ENCODE peak calls at places on chromosomes 16 and 17, in four cellular contexts. U is GM12878, P is HepG2, N is H1. B is an unnamed sample.
A peak's percentile ranks its signal among the peaks of the same experiment; 100 is the strongest.

GRCh38 chr16:53091508-53092211 is 36.9 kb downstream of the CHD9 start:
- DNase-seq in N (no peak), U (peak; percentile 72), P (no peak), B (peak; percentile 91)

GRCh38 chr17:76772842-76773521 is 35.1 kb downstream of the MFSD11 start:
- DNase-seq in N (no peak), P (peak; percentile 59), U (no peak), B (no peak)

GRCh38 chr17:56171186-56171959 is 18.1 kb downstream of the ANKFN1 start:
- DNase-seq in N (no peak), U (no peak), P (no peak), B (no peak)

GRCh38 chr17:68197997-68198930 is 49.6 kb upstream of the AMZ2 start:
- DNase-seq in U (no peak), N (no peak), P (no peak), B (no peak)

GRCh38 chr16:27355610-27356009 is 41.8 kb downstream of the IL4R start:
- DNase-seq in U (no peak), P (peak; percentile 51), N (peak; percentile 41), B (peak; percentile 43)

GRCh38 chr16:10613771-10614485 is 33.5 kb upstream of the EMP2 start:
- DNase-seq in P (no peak), N (no peak), U (no peak), B (no peak)

GRCh38 chr17:40284085-40284713 is 3.5 kb upstream of the CDC6 start:
- DNase-seq in P (no peak), U (no peak), N (no peak), B (no peak)

GRCh38 chr16:54346046-54346445 is 59.5 kb upstream of the IRX3 start:
- DNase-seq in P (no peak), N (no peak), U (no peak), B (no peak)

GRCh38 chr17:40540448-40540847 is 24.8 kb downstream of the CCR7 start:
- DNase-seq in N (no peak), U (no peak), P (no peak), B (no peak)

GRCh38 chr16:23508589-23509440 is 1.5 kb downstream of the GGA2 start:
- DNase-seq in P (no peak), U (no peak), N (no peak), B (peak; percentile 27)

GRCh38 chr16:11094075-11094593 is 149.8 kb downstream of the CLEC16A start:
- DNase-seq in U (peak; percentile 53), P (no peak), N (no peak), B (no peak)

GRCh38 chr17:40086150-40087044 is 14.0 kb downstream of the NR1D1 start:
- DNase-seq in P (peak; percentile 52), N (no peak), U (no peak), B (no peak)

GRCh38 chr17:59492091-59492451 is 73.3 kb upstream of the DHX40 start:
- DNase-seq in U (no peak), N (no peak), P (no peak), B (no peak)

GRCh38 chr17:1228752-1229353 is 41.4 kb upstream of the BHLHA9 start:
- DNase-seq in N (no peak), P (no peak), U (no peak), B (no peak)

GRCh38 chr17:64399071-64399766 is 8.6 kb upstream of the PECAM1 start:
- DNase-seq in U (no peak), N (no peak), P (no peak), B (no peak)

GRCh38 chr17:62321451-62321850 is 58.9 kb upstream of the EFCAB3 start:
- DNase-seq in U (no peak), P (no peak), N (no peak), B (no peak)

GRCh38 chr17:5468075-5468473 is 708 bp downstream of the DHX33 start:
- DNase-seq in P (no peak), U (no peak), N (no peak), B (no peak)

GRCh38 chr17:36742267-36743000 is 141.1 kb downstream of the MRM1 start:
- DNase-seq in U (no peak), N (no peak), P (no peak), B (no peak)

GRCh38 chr16:8848939-8849391 is 19.8 kb downstream of the CARHSP1 start:
- DNase-seq in N (no peak), U (no peak), P (no peak), B (no peak)

GRCh38 chr16:89779231-89779912 is 37.1 kb downstream of the FANCA start:
- DNase-seq in N (no peak), P (no peak), U (no peak), B (no peak)

GRCh38 chr17:79651266-79651665 is 40.4 kb upstream of the RBFOX3 start:
- DNase-seq in U (no peak), N (no peak), P (no peak), B (no peak)

GRCh38 chr17:50272711-50273653 is 1.3 kb upstream of the TMEM92 start:
- DNase-seq in U (no peak), P (no peak), N (no peak), B (no peak)

GRCh38 chr16:85521737-85522042 is 91.4 kb upstream of the GSE1 start:
- DNase-seq in U (no peak), N (no peak), P (no peak), B (no peak)

GRCh38 chr16:85522517-85522841 is 90.6 kb upstream of the GSE1 start:
- DNase-seq in P (no peak), U (no peak), N (no peak), B (no peak)

GRCh38 chr16:85523602-85524364 is 89.3 kb upstream of the GSE1 start:
- DNase-seq in N (peak; percentile 23), U (no peak), P (peak; percentile 82), B (peak; percentile 39)

GRCh38 chr16:85524365-85524629 is 88.8 kb upstream of the GSE1 start:
- DNase-seq in P (peak; percentile 39), N (no peak), U (no peak), B (no peak)

GRCh38 chr16:85522842-85523601 is 90.1 kb upstream of the GSE1 start:
- DNase-seq in U (no peak), N (no peak), P (no peak), B (no peak)
- TF ChIP-seq SUZ12 in U (no peak), N (no peak), P (no peak), B (no peak)

DNA sequence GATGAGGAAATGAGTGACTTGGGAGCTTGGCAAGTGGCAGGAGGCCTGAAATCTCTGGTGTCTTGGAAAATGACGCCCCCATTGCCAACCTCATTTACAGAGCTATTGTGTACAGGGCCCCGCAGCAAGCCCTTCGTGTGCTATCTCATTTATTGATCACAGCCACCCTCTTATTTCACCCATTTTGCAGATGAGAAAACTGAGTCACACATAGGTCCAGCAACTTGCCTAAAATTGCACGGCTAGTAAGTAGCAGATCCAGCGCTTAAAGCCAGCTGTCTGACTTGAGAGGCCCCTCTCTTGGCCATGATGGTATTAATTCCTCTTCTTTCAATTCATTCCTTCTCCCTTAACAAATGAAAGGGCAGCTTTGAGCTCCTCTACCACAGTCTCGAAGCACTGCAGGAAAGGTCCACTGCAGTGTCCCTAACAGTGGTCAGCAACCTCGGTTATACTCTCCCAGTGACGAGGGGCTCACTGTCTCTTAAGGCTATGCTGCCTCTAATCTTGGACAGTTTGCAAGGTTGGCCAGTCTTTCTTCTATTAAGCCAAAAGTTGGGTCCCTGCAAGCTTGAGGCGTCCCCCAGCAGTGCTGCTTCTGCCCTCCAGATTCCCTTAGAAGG is 162.2 kb downstream of the COPRS start:
- DNase-seq in N (no peak), P (no peak), U (no peak), B (no peak)
- H3K4me1 ChIP-seq in N (no peaks in the 10 kb centered on the region), P (peaks cover 17% of the 10 kb centered on the region), U (no peaks in the 10 kb centered on the region), B (peaks cover 6% of the 10 kb centered on the region)

GRCh38 chr17:83196973-83197880 is 117.8 kb downstream of the METRNL start:
- DNase-seq in P (no peak), U (no peak), N (no peak), B (no peak)

GRCh38 chr17:83194189-83194565 is 114.8 kb downstream of the METRNL start:
- DNase-seq in P (no peak), U (no peak), N (no peak), B (no peak)

GRCh38 chr17:83195330-83196087 is 116.1 kb downstream of the METRNL start:
- DNase-seq in U (no peak), P (no peak), N (no peak), B (no peak)

GRCh38 chr17:83194761-83195329 is 115.4 kb downstream of the METRNL start:
- DNase-seq in N (no peak), U (no peak), P (no peak), B (no peak)

DNA sequence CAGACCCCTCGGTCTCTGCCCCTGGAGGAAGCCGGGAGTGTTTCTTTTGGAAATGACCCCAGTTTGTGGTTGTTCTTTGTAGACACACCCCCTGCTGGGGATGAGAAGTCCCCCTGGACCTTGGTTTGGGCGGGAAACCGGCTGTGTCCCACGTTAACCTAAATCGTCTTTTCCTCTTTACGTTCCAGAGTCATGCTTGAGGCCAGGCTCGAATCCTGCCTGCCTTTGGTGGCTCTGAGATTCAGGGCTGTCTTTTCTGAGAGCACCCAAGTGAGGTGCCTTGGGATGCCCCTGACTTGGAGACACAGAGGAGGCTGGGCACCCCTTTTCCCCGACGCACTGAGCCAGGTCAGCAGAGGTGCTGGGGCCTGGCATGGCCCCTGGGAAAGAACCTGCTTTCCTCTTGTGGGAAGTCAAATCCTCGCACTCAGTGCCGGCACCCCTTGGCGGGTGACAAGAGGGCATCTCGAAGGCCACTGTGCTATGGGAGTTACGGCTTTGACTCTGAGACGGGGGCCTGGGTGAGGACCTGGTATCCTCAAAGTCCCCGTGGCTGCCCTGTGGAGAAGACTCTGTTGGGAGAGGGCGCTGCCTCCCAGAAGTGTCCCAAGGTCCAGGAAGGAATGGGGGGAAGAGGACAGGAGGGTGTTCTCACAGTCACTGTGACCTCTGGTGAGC is 116.8 kb downstream of the METRNL start:
- DNase-seq in U (no peak), P (no peak), N (no peak), B (no peak)
- TF ChIP-seq SUZ12 in U (no peak), P (no peak), N (no peak), B (no peak)

GRCh38 chr17:17186051-17186450 is 20.1 kb downstream of the PLD6 start:
- DNase-seq in U (no peak), P (no peak), N (no peak), B (no peak)

GRCh38 chr17:17183744-17184143 is 22.4 kb downstream of the PLD6 start:
- DNase-seq in N (no peak), U (no peak), P (no peak), B (no peak)

GRCh38 chr17:17189559-17189958 is 16.6 kb downstream of the PLD6 start:
- DNase-seq in P (no peak), U (no peak), N (no peak), B (no peak)

GRCh38 chr17:17188586-17188985 is 17.5 kb downstream of the PLD6 start:
- DNase-seq in P (no peak), U (no peak), N (no peak), B (no peak)

DNA sequence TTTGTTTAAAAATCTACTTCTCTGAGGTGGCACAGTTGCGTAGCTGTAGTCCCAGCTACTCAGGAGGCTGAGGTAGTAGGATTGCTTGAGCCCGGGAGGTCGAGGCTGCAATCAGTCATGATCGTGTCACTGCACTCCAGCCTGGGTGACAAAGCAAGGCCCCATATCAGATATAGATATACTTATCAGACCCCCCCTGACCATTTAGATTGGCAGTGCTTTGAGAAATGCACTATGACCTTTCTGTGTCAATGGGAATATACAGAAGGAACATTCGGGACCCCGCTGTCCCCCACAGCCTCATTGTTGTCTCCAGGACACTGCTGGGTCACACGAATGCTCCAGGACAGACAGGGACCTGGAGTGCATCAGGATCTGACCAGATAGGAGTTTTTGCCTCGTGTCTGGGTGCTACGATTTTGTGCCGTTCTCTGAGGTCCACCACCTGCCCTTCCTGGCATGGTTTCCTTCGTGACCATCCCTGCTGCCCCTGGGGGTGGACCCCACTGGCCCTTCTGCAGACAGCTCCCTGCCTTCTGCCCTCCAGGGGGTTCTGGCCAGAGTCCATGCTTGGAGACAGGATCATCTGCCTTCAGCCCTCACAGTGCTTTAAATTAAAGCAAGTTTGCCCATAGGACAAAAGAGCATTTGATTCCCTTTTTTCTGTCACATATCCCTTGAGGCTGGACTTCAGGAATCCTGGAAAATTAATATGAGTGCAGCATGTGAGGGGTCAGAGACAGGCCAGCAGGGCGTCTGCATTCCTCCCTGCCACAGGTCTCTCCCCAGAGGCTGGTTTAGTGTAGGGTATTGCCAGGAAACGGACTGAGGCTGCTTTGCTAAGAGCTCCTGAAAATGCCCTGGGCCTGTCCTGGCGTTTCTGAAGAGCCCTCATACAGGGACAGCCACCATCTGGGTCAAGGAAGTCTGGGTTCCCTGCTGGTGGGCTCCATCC is 19.3 kb downstream of the PLD6 start:
- DNase-seq in P (no peak), N (no peak), U (no peak), B (no peak)
- H3K4me1 ChIP-seq in P (peaks cover 28% of the 10 kb centered on the region), N (peaks cover 2% of the 10 kb centered on the region), U (peaks cover 20% of the 10 kb centered on the region), B (peaks cover 4% of the 10 kb centered on the region)

B was measured in NT2/D1.